ENCODE peak calls at places on chromosomes 12 and 14, in ten cellular contexts. One of them, this sample, is unnamed.
A peak's percentile ranks its signal among the peaks of the same experiment; 100 is the strongest.

GRCh38 chr14:38078393-38078792 is 129.3 kb upstream of the SSTR1 start:
- DNase-seq in endothelial cell of umbilical vein: no peak
- DNase-seq in AG04450: no peak
- DNase-seq in renal cortical epithelial cell: peak; percentile 91
- DNase-seq in ovary: no peak
- DNase-seq in A673: no peak
- DNase-seq in mesenteric fat pad: no peak
- DNase-seq in adrenal gland: peak; percentile 11
- DNase-seq in sciatic nerve: no peak
- DNase-seq in T-cell: peak; percentile 80
- DNase-seq in this sample: no peak

GRCh38 chr12:12622418-12622817 is 10.7 kb downstream of the CREBL2 start:
- DNase-seq in ovary: no peak
- DNase-seq in AG04450: no peak
- DNase-seq in renal cortical epithelial cell: no peak
- DNase-seq in sciatic nerve: no peak
- DNase-seq in endothelial cell of umbilical vein: no peak
- DNase-seq in T-cell: peak; percentile 12
- DNase-seq in adrenal gland: no peak
- DNase-seq in mesenteric fat pad: no peak
- DNase-seq in A673: no peak
- DNase-seq in this sample: no peak

GRCh38 chr12:119940881-119941280 is 48.2 kb upstream of the BICDL1 start:
- DNase-seq in ovary: no peak
- DNase-seq in endothelial cell of umbilical vein: peak; percentile 20
- DNase-seq in mesenteric fat pad: no peak
- DNase-seq in sciatic nerve: no peak
- DNase-seq in AG04450: no peak
- DNase-seq in adrenal gland: no peak
- DNase-seq in A673: peak; percentile 17
- DNase-seq in renal cortical epithelial cell: peak; percentile 97
- DNase-seq in T-cell: no peak
- DNase-seq in this sample: no peak

GRCh38 chr14:68318788-68319187 is 474.1 kb downstream of the ZFP36L1 start:
- DNase-seq in AG04450: no peak
- DNase-seq in A673: no peak
- DNase-seq in renal cortical epithelial cell: no peak
- DNase-seq in adrenal gland: no peak
- DNase-seq in endothelial cell of umbilical vein: no peak
- DNase-seq in mesenteric fat pad: no peak
- DNase-seq in sciatic nerve: no peak
- DNase-seq in ovary: no peak
- DNase-seq in T-cell: no peak
- DNase-seq in this sample: no peak

GRCh38 chr14:58479975-58480374 is 52.5 kb downstream of the KIAA0586 start:
- DNase-seq in ovary: no peak
- DNase-seq in endothelial cell of umbilical vein: no peak
- DNase-seq in mesenteric fat pad: no peak
- DNase-seq in AG04450: no peak
- DNase-seq in sciatic nerve: no peak
- DNase-seq in T-cell: no peak
- DNase-seq in renal cortical epithelial cell: no peak
- DNase-seq in adrenal gland: no peak
- DNase-seq in A673: no peak
- DNase-seq in this sample: no peak

GRCh38 chr12:15956413-15957185 is 45.5 kb downstream of the DERA start:
- DNase-seq in mesenteric fat pad: no peak
- DNase-seq in adrenal gland: no peak
- DNase-seq in A673: no peak
- DNase-seq in AG04450: no peak
- DNase-seq in endothelial cell of umbilical vein: no peak
- DNase-seq in T-cell: no peak
- DNase-seq in sciatic nerve: no peak
- DNase-seq in renal cortical epithelial cell: peak; percentile 99
- DNase-seq in ovary: no peak
- DNase-seq in this sample: no peak

GRCh38 chr12:97335093-97335492 is 127.5 kb upstream of the RMST start:
- DNase-seq in sciatic nerve: no peak
- DNase-seq in T-cell: no peak
- DNase-seq in ovary: no peak
- DNase-seq in mesenteric fat pad: no peak
- DNase-seq in renal cortical epithelial cell: no peak
- DNase-seq in adrenal gland: no peak
- DNase-seq in A673: no peak
- DNase-seq in AG04450: no peak
- DNase-seq in endothelial cell of umbilical vein: no peak
- DNase-seq in this sample: no peak

GRCh38 chr12:122399592-122400373 is 22.7 kb downstream of the CLIP1 start:
- DNase-seq in endothelial cell of umbilical vein: peak; percentile 82
- DNase-seq in A673: peak; percentile 93
- DNase-seq in AG04450: peak; percentile 75
- DNase-seq in ovary: peak; percentile 63
- DNase-seq in renal cortical epithelial cell: peak; percentile 87
- DNase-seq in mesenteric fat pad: no peak
- DNase-seq in adrenal gland: peak; percentile 94
- DNase-seq in T-cell: peak; percentile 42
- DNase-seq in sciatic nerve: peak; percentile 73
- DNase-seq in this sample: no peak

GRCh38 chr14:80388980-80389711 is 177.8 kb upstream of the DIO2 start:
- DNase-seq in endothelial cell of umbilical vein: no peak
- DNase-seq in mesenteric fat pad: no peak
- DNase-seq in sciatic nerve: no peak
- DNase-seq in A673: no peak
- DNase-seq in renal cortical epithelial cell: peak; percentile 96
- DNase-seq in adrenal gland: no peak
- DNase-seq in ovary: no peak
- DNase-seq in T-cell: no peak
- DNase-seq in AG04450: peak; percentile 76
- DNase-seq in this sample: no peak

GRCh38 chr12:104410786-104411185 is 46.0 kb upstream of the CHST11 start:
- DNase-seq in T-cell: no peak
- DNase-seq in ovary: no peak
- DNase-seq in sciatic nerve: no peak
- DNase-seq in AG04450: no peak
- DNase-seq in A673: no peak
- DNase-seq in adrenal gland: no peak
- DNase-seq in endothelial cell of umbilical vein: no peak
- DNase-seq in renal cortical epithelial cell: peak; percentile 24
- DNase-seq in mesenteric fat pad: no peak
- DNase-seq in this sample: no peak

GRCh38 chr14:71327691-71328090 is 420.4 kb downstream of the PCNX1 start:
- DNase-seq in A673: no peak
- DNase-seq in AG04450: no peak
- DNase-seq in endothelial cell of umbilical vein: no peak
- DNase-seq in renal cortical epithelial cell: no peak
- DNase-seq in adrenal gland: no peak
- DNase-seq in T-cell: no peak
- DNase-seq in mesenteric fat pad: no peak
- DNase-seq in ovary: no peak
- DNase-seq in sciatic nerve: no peak
- DNase-seq in this sample: no peak

GRCh38 chr12:6635375-6635855 is 344 bp downstream of the LPAR5 start:
- DNase-seq in A673: no peak
- DNase-seq in T-cell: no peak
- DNase-seq in ovary: no peak
- DNase-seq in renal cortical epithelial cell: no peak
- DNase-seq in endothelial cell of umbilical vein: no peak
- DNase-seq in adrenal gland: no peak
- DNase-seq in mesenteric fat pad: no peak
- DNase-seq in AG04450: no peak
- DNase-seq in sciatic nerve: no peak
- DNase-seq in this sample: no peak

GRCh38 chr14:96189288-96189711 is 15.3 kb upstream of the BDKRB2 start:
- DNase-seq in T-cell: no peak
- DNase-seq in A673: no peak
- DNase-seq in sciatic nerve: no peak
- DNase-seq in ovary: no peak
- DNase-seq in AG04450: peak; percentile 93
- DNase-seq in endothelial cell of umbilical vein: no peak
- DNase-seq in adrenal gland: no peak
- DNase-seq in mesenteric fat pad: no peak
- DNase-seq in renal cortical epithelial cell: no peak
- DNase-seq in this sample: no peak

GRCh38 chr12:124205405-124205804 is 89.5 kb upstream of the RFLNA start:
- DNase-seq in A673: no peak
- DNase-seq in endothelial cell of umbilical vein: no peak
- DNase-seq in AG04450: no peak
- DNase-seq in sciatic nerve: no peak
- DNase-seq in adrenal gland: no peak
- DNase-seq in T-cell: no peak
- DNase-seq in mesenteric fat pad: no peak
- DNase-seq in ovary: no peak
- DNase-seq in renal cortical epithelial cell: no peak
- DNase-seq in this sample: no peak

This sample was measured in anterior cingulate cortex.